ENCODE peak calls at places on chromosomes 16 and 17, in eight cellular contexts. L is AG09319, B is choroid plexus epithelial cell, N is NCI-H1417, K is Calu3, G is NCI-H460, Y is Daoy, C is skeletal muscle cell. W is an unnamed sample.

GRCh38 chr17:59329558-59330313 is 1.7 kb upstream of the YPEL2 start:
- DNase-seq in L (peak; percentile 53), B (peak; percentile 94), N (peak; percentile 76), K (peak; percentile 45), G (peak; percentile 36), Y (peak; percentile 44), C (peak; percentile 43), W (peak; percentile 68)

GRCh38 chr17:49148171-49148570 is 15.6 kb downstream of the B4GALNT2 start:
- DNase-seq in L (no peak), B (no peak), N (no peak), K (no peak), G (no peak), Y (peak; percentile 28), C (no peak), W (no peak)

GRCh38 chr17:43482103-43483012 is 1.4 kb upstream of the DHX8 start:
- DNase-seq in L (no peak), B (no peak), N (no peak), K (no peak), G (no peak), Y (no peak), C (no peak), W (no peak)

GRCh38 chr17:42378597-42379594 is 9.3 kb downstream of the STAT3 start:
- DNase-seq in L (no peak), B (no peak), N (peak; percentile 60), K (no peak), G (no peak), Y (peak; percentile 23), C (no peak), W (no peak)

GRCh38 chr17:40361063-40361924 is 3.2 kb downstream of the GJD3 start:
- DNase-seq in L (no peak), B (no peak), N (no peak), K (no peak), G (no peak), Y (no peak), C (no peak), W (no peak)

GRCh38 chr17:600576-601301 is 113.9 kb downstream of the VPS53 start:
- DNase-seq in L (no peak), B (peak; percentile 59), N (no peak), K (no peak), G (no peak), Y (peak; percentile 14), C (no peak), W (no peak)

GRCh38 chr17:76993636-76994035 is 125.4 kb downstream of the MGAT5B start:
- DNase-seq in L (no peak), B (no peak), N (no peak), K (no peak), G (no peak), Y (no peak), C (no peak), W (no peak)

GRCh38 chr16:31214705-31215286 is 877 bp downstream of the TRIM72 start:
- DNase-seq in L (no peak), B (no peak), N (peak; percentile 66), K (no peak), G (no peak), Y (no peak), C (no peak), W (no peak)

GRCh38 chr16:87856796-87857228 is 12.5 kb downstream of the SLC7A5 start:
- DNase-seq in L (no peak), B (peak; percentile 24), N (no peak), K (peak; percentile 63), G (no peak), Y (no peak), C (no peak), W (no peak)

GRCh38 chr16:52453661-52454060 is 93.3 kb downstream of the TOX3 start:
- DNase-seq in L (no peak), B (no peak), N (no peak), K (no peak), G (no peak), Y (no peak), C (no peak), W (no peak)

W was measured in fibroblast of the conjunctiva.